ENCODE peak calls at places on chromosome 21, in ten cellular contexts. O, X, U, P, H, C, B, S, J and Q are unnamed samples.

GRCh38 chr21:26351661-26352060 is 181.1 kb upstream of the APP start:
- DNase-seq in U (no peak), H (no peak), B (no peak), S (no peak), C (no peak), J (no peak), O (no peak), P (no peak), X (no peak), Q (no peak)

GRCh38 chr21:35201799-35202198 is 152.7 kb upstream of the RUNX1 start:
- DNase-seq in J (no peak), H (no peak), O (no peak), B (no peak), S (no peak), C (no peak), P (no peak), X (no peak), U (no peak), Q (no peak)

GRCh38 chr21:34179204-34179935 is 106.0 kb downstream of the MRPS6 start:
- DNase-seq in J (no peak), P (no peak), H (no peak), C (no peak), O (no peak), U (no peak), X (no peak), S (no peak), B (no peak), Q (no peak)

GRCh38 chr21:38979271-38980196 is 173.8 kb downstream of the ETS2 start:
- DNase-seq in S (no peak), O (no peak), U (no peak), C (no peak), X (no peak), B (peak; percentile 27), H (peak; percentile 64), P (no peak), J (no peak), Q (no peak)

GRCh38 chr21:32083175-32083574 is 195.7 kb downstream of the MIS18A start:
- DNase-seq in B (no peak), J (no peak), S (no peak), U (no peak), O (no peak), C (no peak), P (no peak), X (no peak), H (no peak), Q (no peak)

GRCh38 chr21:39104911-39105310 is 78.3 kb downstream of the PSMG1 start:
- DNase-seq in O (no peak), P (no peak), C (no peak), X (no peak), J (no peak), U (no peak), S (no peak), B (no peak), H (peak; percentile 56), Q (no peak)

GRCh38 chr21:35108887-35109286 is 59.8 kb upstream of the RUNX1 start:
- DNase-seq in P (no peak), B (no peak), C (no peak), J (no peak), U (no peak), H (no peak), X (no peak), O (no peak), S (no peak), Q (no peak)

GRCh38 chr21:41678944-41679343 is 87.9 kb downstream of the RIPK4 start:
- DNase-seq in B (peak; percentile 99), P (no peak), U (no peak), H (peak; percentile 74), J (no peak), O (peak; percentile 95), C (no peak), X (peak; percentile 98), S (peak; percentile 71), Q (no peak)

GRCh38 chr21:38769253-38769780 is 36.4 kb upstream of the ETS2 start:
- DNase-seq in B (peak; percentile 85), P (no peak), O (no peak), J (no peak), X (no peak), C (no peak), H (no peak), U (no peak), S (no peak), Q (no peak)

GRCh38 chr21:44521301-44521927 is 18.6 kb downstream of the KRTAP10-1 start:
- DNase-seq in U (no peak), C (no peak), P (no peak), X (no peak), H (no peak), J (no peak), O (peak; percentile 41), S (no peak), B (no peak), Q (no peak)

GRCh38 chr21:45801129-45801735 is 157.7 kb downstream of the PCBP3 start:
- DNase-seq in J (no peak), C (no peak), U (no peak), X (no peak), B (no peak), S (no peak), H (no peak), O (no peak), P (no peak), Q (no peak)

GRCh38 chr21:34024382-34024693 is 49.0 kb upstream of the MRPS6 start:
- DNase-seq in O (no peak), C (no peak), H (no peak), B (no peak), J (no peak), S (no peak), U (no peak), P (no peak), X (no peak), Q (no peak)

GRCh38 chr21:43588957-43589356 is 70.3 kb downstream of the HSF2BP start:
- DNase-seq in B (no peak), O (no peak), C (no peak), J (no peak), S (no peak), X (peak; percentile 57), H (no peak), P (no peak), U (no peak), Q (no peak)